ENCODE peak calls at places on chromosome 18, in four cellular contexts. F, A, U and S are unnamed samples.

GRCh38 chr18:53944721-53945120 is 279.7 kb downstream of the MBD2 start:
- DNase-seq in F (no peak), A (peak; percentile 63), U (no peak), S (peak; percentile 73)

GRCh38 chr18:49664086-49664890 is 102.4 kb downstream of the LIPG start:
- DNase-seq in F (peak; percentile 65), A (peak; percentile 59), U (no peak), S (no peak)

GRCh38 chr18:75097491-75098225 is 111.3 kb downstream of the PTGR3 start:
- DNase-seq in F (no peak), A (peak; percentile 19), U (no peak), S (peak; percentile 4)

GRCh38 chr18:76679877-76680276 is 142.5 kb upstream of the ZNF236 start:
- DNase-seq in F (peak; percentile 69), A (no peak), U (no peak), S (peak; percentile 62)

GRCh38 chr18:27713037-27713726 is 463.7 kb downstream of the CDH2 start:
- DNase-seq in F (no peak), A (no peak), U (no peak), S (peak; percentile 77)

GRCh38 chr18:51077217-51077616 is 47.2 kb downstream of the SMAD4 start:
- DNase-seq in F (no peak), A (no peak), U (peak; percentile 62), S (no peak)

GRCh38 chr18:23710068-23710527 is 20.8 kb downstream of the LAMA3 start:
- DNase-seq in F (no peak), A (no peak), U (peak; percentile 20), S (peak; percentile 47)

GRCh38 chr18:24488824-24489493 is 28.5 kb downstream of the HRH4 start:
- DNase-seq in F (no peak), A (no peak), U (peak; percentile 41), S (peak; percentile 45)

GRCh38 chr18:76923485-76924085 is 101.2 kb downstream of the ZNF236 start:
- DNase-seq in F (peak; percentile 65), A (peak; percentile 79), U (peak; percentile 17), S (peak; percentile 74)

GRCh38 chr18:46019956-46020355 is 52.1 kb downstream of the PSTPIP2 start:
- DNase-seq in F (no peak), A (no peak), U (peak; percentile 17), S (peak; percentile 29)

GRCh38 chr18:77043541-77044280 is 88.9 kb downstream of the MBP start:
- DNase-seq in F (no peak), A (no peak), U (peak; percentile 33), S (no peak)

GRCh38 chr18:8849696-8850095 is 144.3 kb downstream of the MTCL1 start:
- DNase-seq in F (no peak), A (no peak), U (peak; percentile 57), S (no peak)

GRCh38 chr18:27685807-27686412 is 491.0 kb downstream of the CDH2 start:
- DNase-seq in F (no peak), A (no peak), U (peak; percentile 39), S (peak; percentile 50)

GRCh38 chr18:3747176-3747973 is 297.4 kb downstream of the TGIF1 start:
- DNase-seq in F (no peak), A (no peak), U (peak; percentile 77), S (no peak)

GRCh38 chr18:80067897-80068296 is 33.7 kb downstream of the RBFA start:
- DNase-seq in F (no peak), A (peak; percentile 24), U (no peak), S (no peak)

GRCh38 chr18:80070825-80071224 is 36.6 kb downstream of the RBFA start:
- DNase-seq in F (no peak), A (no peak), U (no peak), S (peak; percentile 15)

GRCh38 chr18:80068571-80069272 is 34.5 kb downstream of the RBFA start:
- DNase-seq in F (no peak), A (peak; percentile 26), U (no peak), S (no peak)

GRCh38 chr18:80065705-80066104 is 31.5 kb downstream of the RBFA start:
- DNase-seq in F (no peak), A (peak; percentile 32), U (no peak), S (no peak)

GRCh38 chr18:80067321-80067720 is 33.1 kb downstream of the RBFA start:
- DNase-seq in F (no peak), A (peak; percentile 27), U (no peak), S (no peak)
- H3K56ac ChIP-seq in F (no peak overlapping the region), A (no peak overlapping the region), U (no peak overlapping the region), S (no peak overlapping the region)

DNA sequence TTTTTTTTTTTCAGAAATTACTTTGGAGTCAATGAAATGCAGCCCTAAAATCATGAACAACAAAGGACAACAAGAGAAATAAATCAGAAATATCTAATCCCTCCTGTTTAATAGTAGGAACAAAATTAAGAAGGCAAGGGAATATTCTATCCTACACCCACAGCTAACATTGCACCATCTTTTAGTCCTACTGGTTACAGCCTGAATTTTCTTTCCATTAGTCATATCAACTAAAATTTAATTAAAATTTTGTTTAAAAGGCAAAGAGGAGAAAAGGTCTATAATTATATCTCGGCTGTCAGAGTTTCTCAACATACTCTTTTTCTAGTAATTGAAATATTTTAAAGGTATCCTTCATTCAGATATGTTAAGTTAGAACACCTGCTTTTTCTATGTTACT is 61.9 kb downstream of the DTNA start:
- DNase-seq in F (no peak), A (no peak), U (peak; percentile 35), S (no peak)
- H3K9ac ChIP-seq in F (no peak overlapping the region), A (no peak overlapping the region), U (no peak overlapping the region), S (no peak overlapping the region)

GRCh38 chr18:42417189-42417588 is 462.2 kb downstream of the PIK3C3 start:
- DNase-seq in F (no peak), A (no peak), U (no peak), S (no peak)
- H3K56ac ChIP-seq in F (no peak overlapping the region), A (no peak overlapping the region), U (no peak overlapping the region), S (no peak overlapping the region)

DNA sequence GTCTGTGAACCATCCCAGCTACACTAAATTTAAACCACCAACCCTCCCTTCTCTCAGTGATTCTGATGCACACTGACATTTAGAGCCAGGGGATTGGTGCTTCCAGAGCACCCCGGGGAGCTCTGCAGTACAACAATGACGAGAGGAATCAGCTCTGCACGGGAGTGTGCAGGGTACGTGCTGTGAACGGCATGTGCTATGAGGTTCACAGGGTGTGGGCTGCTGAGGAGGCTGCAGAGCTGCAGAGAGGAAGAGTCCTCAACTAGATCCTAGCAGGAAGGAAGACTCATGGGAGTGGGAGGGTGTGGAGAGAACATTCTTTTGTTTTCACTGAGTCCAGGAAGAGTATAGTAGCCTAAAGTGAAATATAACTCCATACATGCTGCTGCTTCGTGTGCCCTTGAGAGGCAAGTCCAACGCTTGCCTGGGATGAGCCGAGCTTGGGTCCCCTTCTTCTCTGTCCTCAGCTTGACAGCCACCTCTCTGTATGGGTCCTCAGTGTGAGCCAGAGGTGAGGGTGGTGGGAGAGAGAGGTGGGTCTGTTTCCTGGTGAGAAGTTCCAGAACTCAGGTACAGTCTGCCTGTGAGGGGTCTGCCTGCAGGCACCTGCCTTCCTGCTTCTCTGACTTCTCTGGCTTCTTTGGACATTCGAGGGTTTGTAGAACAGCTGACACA is 118.8 kb downstream of the CTIF start:
- DNase-seq in F (no peak), A (no peak), U (no peak), S (no peak)
- H3K9ac ChIP-seq in F (no peak overlapping the region), A (no peak overlapping the region), U (no peak overlapping the region), S (no peak overlapping the region)

DNA sequence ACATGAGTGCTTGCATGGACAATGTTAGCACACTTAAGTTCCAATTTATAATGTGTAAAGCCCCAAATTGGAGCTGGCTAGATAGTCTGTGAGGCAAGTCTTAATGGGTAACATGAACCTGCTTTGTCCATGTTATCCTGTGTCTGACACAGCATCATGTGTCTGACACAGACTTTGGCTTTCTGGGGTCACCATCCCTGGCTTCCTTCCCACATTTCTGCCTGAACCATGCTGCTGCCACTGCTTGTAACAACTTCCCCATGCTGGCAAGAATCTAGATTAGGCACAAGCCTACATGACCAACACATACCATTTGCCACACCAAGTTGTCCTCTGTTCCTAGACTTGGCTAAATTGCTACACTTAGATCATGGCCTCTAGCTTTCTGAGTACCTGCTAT is 49.8 kb upstream of the ZBTB7C start:
- DNase-seq in F (no peak), A (no peak), U (no peak), S (no peak)
- H3K56ac ChIP-seq in F (no peak overlapping the region), A (no peak overlapping the region), U (no peak overlapping the region), S (no peak overlapping the region)

DNA sequence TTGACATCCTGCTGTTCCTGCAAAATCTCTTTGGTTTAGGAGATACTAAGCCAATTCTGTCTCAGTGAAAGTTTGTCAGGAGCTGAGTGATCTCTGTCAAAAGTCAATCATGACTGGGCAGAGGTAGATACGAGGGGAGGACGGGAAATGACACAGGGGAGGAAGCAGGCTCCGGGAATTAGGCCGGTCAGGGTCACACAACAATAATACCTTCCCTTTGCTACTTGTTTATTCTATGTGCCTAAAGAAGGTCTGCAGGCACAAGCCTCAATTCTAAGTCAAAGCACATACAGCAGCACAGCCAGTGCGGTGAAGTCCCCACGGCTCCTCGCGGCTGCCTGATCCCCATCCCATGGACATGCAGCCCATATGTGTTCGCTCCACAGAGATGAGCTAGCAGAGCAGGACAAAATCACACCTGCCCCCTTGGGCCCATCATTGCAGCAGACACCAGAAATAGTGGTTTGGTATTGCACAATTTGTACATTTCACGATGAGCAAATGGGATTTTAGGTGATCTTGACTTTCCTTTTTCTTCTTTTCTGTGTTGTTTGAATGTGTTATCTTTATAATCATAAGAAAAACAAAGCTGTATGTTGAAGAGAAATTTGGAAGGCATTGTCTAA is 141.4 kb downstream of the VAPA start:
- DNase-seq in F (no peak), A (no peak), U (no peak), S (peak; percentile 33)
- H3K9ac ChIP-seq in F (no peak overlapping the region), A (no peak overlapping the region), U (no peak overlapping the region), S (no peak overlapping the region)

GRCh38 chr18:65081786-65082185 is 669.0 kb upstream of the CDH7 start:
- DNase-seq in F (no peak), A (no peak), U (no peak), S (no peak)
- H3K56ac ChIP-seq in F (no peak overlapping the region), A (no peak overlapping the region), U (no peak overlapping the region), S (no peak overlapping the region)